ENCODE peak calls at places on chromosomes 13 and 19, in five cellular contexts. One of them, this sample, is unnamed.

GRCh38 chr19:53596056-53596455 is 35.7 kb upstream of the DPRX start:
- DNase-seq in prostate gland: no peak
- DNase-seq in SK-N-MC: no peak
- DNase-seq in GM23338: peak; percentile 73
- DNase-seq in transverse colon: no peak
- DNase-seq in this sample: no peak

GRCh38 chr19:10548746-10549276 is 5.1 kb downstream of the ATG4D start:
- DNase-seq in prostate gland: no peak
- DNase-seq in SK-N-MC: no peak
- DNase-seq in GM23338: no peak
- DNase-seq in transverse colon: no peak
- DNase-seq in this sample: no peak

GRCh38 chr13:23321534-23322241 is 111.8 kb downstream of the SACS start:
- DNase-seq in prostate gland: no peak
- DNase-seq in SK-N-MC: no peak
- DNase-seq in GM23338: no peak
- DNase-seq in transverse colon: peak; percentile 17
- DNase-seq in this sample: no peak

GRCh38 chr19:27824108-27824507 is 1388.8 kb downstream of the UQCRFS1 start:
- DNase-seq in prostate gland: no peak
- DNase-seq in SK-N-MC: no peak
- DNase-seq in GM23338: no peak
- DNase-seq in transverse colon: no peak
- DNase-seq in this sample: no peak

GRCh38 chr13:84137292-84137691 is 255.0 kb upstream of the SLITRK1 start:
- DNase-seq in prostate gland: no peak
- DNase-seq in SK-N-MC: no peak
- DNase-seq in GM23338: no peak
- DNase-seq in transverse colon: peak; percentile 25
- DNase-seq in this sample: no peak

GRCh38 chr19:5025027-5025426 is 56.1 kb downstream of the KDM4B start:
- DNase-seq in prostate gland: no peak
- DNase-seq in SK-N-MC: no peak
- DNase-seq in GM23338: no peak
- DNase-seq in transverse colon: no peak
- DNase-seq in this sample: no peak

GRCh38 chr19:1343026-1343425 is 40.7 kb upstream of the NDUFS7 start:
- DNase-seq in prostate gland: no peak
- DNase-seq in SK-N-MC: no peak
- DNase-seq in GM23338: no peak
- DNase-seq in transverse colon: no peak
- DNase-seq in this sample: no peak

GRCh38 chr13:21747456-21747855 is 76.6 kb downstream of the FGF9 start:
- DNase-seq in prostate gland: no peak
- DNase-seq in SK-N-MC: no peak
- DNase-seq in GM23338: no peak
- DNase-seq in transverse colon: no peak
- DNase-seq in this sample: no peak

GRCh38 chr13:104816716-104817115 is 1718.7 kb downstream of the EFNB2 start:
- DNase-seq in prostate gland: no peak
- DNase-seq in SK-N-MC: no peak
- DNase-seq in GM23338: no peak
- DNase-seq in transverse colon: no peak
- DNase-seq in this sample: no peak

GRCh38 chr13:44333950-44334675 is 39.5 kb upstream of the SERP2 start:
- DNase-seq in prostate gland: no peak
- DNase-seq in SK-N-MC: no peak
- DNase-seq in GM23338: no peak
- DNase-seq in transverse colon: no peak
- DNase-seq in this sample: peak; percentile 89

GRCh38 chr13:79675931-79676658 is 195.1 kb downstream of the NDFIP2 start:
- DNase-seq in prostate gland: no peak
- DNase-seq in SK-N-MC: no peak
- DNase-seq in GM23338: no peak
- DNase-seq in transverse colon: no peak
- DNase-seq in this sample: no peak

GRCh38 chr19:45667620-45668341 is at the start of gene GIPR:
- DNase-seq in prostate gland: no peak
- DNase-seq in SK-N-MC: no peak
- DNase-seq in GM23338: peak; percentile 77
- DNase-seq in transverse colon: peak; percentile 84
- DNase-seq in this sample: no peak

GRCh38 chr19:10603873-10604459 is 16.9 kb upstream of the AP1M2 start:
- DNase-seq in prostate gland: no peak
- DNase-seq in SK-N-MC: peak; percentile 65
- DNase-seq in GM23338: no peak
- DNase-seq in transverse colon: peak; percentile 24
- DNase-seq in this sample: no peak

GRCh38 chr19:29694166-29694565 is 20.9 kb downstream of the C19orf12 start:
- DNase-seq in prostate gland: no peak
- DNase-seq in SK-N-MC: no peak
- DNase-seq in GM23338: no peak
- DNase-seq in transverse colon: no peak
- DNase-seq in this sample: no peak

GRCh38 chr19:30666301-30666803 is 294.2 kb downstream of the ZNF536 start:
- DNase-seq in prostate gland: no peak
- DNase-seq in SK-N-MC: no peak
- DNase-seq in GM23338: peak; percentile 82
- DNase-seq in transverse colon: peak; percentile 46
- DNase-seq in this sample: no peak

GRCh38 chr13:111153977-111154332 is 38.8 kb downstream of the ARHGEF7 start:
- DNase-seq in prostate gland: peak; percentile 23
- DNase-seq in SK-N-MC: no peak
- DNase-seq in GM23338: peak; percentile 66
- DNase-seq in transverse colon: peak; percentile 62
- DNase-seq in this sample: no peak

GRCh38 chr13:41854758-41855157 is 106.2 kb downstream of the VWA8 start:
- DNase-seq in prostate gland: no peak
- DNase-seq in SK-N-MC: no peak
- DNase-seq in GM23338: no peak
- DNase-seq in transverse colon: no peak
- DNase-seq in this sample: no peak

DNA sequence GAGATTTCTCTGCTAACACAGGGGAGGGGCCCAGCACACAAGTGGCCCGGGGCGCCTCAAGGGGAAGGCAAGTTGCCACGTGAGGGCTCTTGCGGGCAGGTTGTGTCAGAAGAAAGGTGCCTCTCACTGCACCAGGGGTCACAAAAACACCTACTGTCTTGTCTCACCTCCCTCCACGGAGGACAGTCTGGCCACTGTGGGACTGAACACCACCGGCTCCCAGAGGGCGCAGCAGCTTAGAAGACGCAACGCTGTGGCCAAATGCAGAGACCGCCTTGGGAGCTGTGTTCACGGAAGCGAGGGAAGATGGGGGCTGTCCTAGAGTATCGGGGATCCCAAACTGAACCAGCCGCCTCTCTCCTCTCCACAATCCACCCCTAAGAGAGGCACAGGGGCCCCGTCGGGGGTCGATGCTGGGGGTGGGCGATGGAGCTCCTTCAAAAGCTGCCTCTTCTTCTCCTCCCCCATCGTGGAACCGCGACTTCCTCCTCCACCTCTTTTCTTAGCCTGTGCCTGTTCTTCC is 177.5 kb downstream of the FOXO1 start:
- DNase-seq in prostate gland: no peak
- DNase-seq in SK-N-MC: no peak
- DNase-seq in GM23338: no peak
- DNase-seq in transverse colon: no peak
- DNase-seq in this sample: no peak
- H3K4me3 ChIP-seq in prostate gland: no peak overlapping the region
- H3K4me3 ChIP-seq in SK-N-MC: no peak overlapping the region
- H3K4me3 ChIP-seq in GM23338: no peak overlapping the region
- H3K4me3 ChIP-seq in transverse colon: no peak overlapping the region
- H3K4me3 ChIP-seq in this sample: no peak overlapping the region

DNA sequence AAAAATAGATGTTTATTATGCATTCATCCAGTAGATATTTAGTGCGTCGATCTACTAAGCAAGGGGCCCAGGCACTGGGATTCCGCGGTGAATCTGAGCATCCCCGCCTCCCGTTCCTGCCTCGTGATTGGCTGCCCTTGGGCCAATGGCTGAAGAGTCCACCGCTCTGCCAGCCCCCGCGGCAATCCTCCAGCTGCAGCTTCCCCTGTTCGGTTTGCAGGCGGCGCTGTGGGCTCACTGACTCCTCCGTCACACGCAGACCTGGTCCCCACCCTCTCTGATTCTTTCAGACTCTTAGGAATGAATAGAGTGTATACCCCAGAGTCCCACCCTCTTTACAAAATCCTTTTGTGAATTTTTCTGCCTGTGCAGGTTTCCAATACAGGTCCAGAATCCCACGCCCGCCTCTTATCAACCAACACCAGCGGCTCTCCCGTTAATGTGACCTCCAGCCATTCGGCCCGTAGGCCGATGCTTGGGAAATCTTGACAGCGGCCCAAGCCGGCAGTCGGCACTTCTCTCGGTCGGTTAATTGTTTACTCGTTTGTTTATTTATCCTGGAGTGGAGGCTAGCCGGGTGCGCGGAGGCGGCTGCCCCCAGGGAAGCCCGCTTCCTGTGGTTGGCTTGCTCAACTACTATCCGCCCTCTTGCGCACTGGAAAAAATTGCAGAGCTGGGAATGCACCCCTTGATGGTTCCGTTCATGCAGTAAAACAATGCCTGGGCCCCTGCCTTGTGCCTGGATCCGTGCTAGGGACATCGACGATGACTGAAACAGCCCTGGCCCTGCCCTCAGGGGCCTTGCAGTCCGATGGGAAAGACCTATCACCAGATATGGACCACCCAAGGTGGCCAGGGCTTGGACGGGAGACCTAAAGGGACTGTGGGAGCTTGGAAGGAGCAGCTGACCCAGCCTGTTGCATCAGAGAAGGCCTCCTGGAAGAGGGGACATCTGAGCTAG is 4.5 kb upstream of the ARHGAP35 start:
- DNase-seq in prostate gland: peak; percentile 96
- DNase-seq in SK-N-MC: peak; percentile 80
- DNase-seq in GM23338: peak; percentile 99
- DNase-seq in transverse colon: peak; percentile 96
- DNase-seq in this sample: peak; percentile 99
- TF ChIP-seq POLR2AphosphoS5 in prostate gland: peak; percentile 85
- TF ChIP-seq POLR2AphosphoS5 in SK-N-MC: no peak
- TF ChIP-seq POLR2AphosphoS5 in GM23338: peak; percentile 43
- TF ChIP-seq POLR2AphosphoS5 in transverse colon: no peak
- TF ChIP-seq POLR2AphosphoS5 in this sample: peak; percentile 64

DNA sequence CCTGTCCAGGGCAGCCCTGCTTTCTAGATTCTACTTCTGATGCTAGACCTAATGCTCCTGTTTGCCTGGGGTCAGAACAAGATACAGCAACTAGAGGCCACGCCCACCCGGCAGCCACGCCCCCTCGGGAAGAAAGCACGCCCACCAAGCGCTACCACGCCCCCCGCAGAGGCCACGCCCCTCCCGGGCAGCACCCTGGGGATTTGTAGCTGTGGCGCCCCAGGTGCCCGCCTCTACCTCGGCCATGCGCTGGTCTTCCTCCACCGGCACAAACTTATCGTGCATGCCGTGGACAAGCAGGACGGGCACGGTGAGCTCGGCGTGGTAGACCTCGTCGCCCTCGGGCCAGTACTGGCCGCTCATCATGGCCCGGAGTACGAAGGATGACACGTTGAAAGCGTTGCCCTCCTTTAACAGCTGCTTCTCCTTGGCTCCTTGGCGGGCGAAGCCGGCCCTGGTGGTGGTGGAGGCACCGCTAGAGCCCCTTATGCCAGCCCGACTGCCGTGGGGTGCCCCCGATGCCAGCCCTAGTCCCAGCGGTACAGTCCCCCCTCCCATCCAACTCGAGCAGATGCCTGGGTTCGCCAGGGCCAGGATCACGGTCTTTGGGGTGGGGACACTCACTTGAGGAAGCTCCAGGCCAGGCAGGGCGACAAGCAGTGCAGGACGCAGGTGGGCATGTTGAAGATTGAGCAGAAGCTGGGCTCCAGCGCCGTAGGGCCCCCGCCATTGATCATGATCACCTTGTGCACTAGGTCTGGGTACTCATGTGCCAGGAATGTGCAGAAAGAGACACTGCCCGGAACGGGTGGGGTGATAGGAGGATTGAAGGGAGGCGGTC is 9.0 kb downstream of the ABHD8 start:
- DNase-seq in prostate gland: no peak
- DNase-seq in SK-N-MC: no peak
- DNase-seq in GM23338: peak; percentile 82
- DNase-seq in transverse colon: peak; percentile 56
- DNase-seq in this sample: peak; percentile 70
- H3K4me3 ChIP-seq in prostate gland: no peak overlapping the region
- H3K4me3 ChIP-seq in SK-N-MC: no peak overlapping the region
- H3K4me3 ChIP-seq in GM23338: peak overlapping the region; percentile 61
- H3K4me3 ChIP-seq in transverse colon: no peak overlapping the region
- H3K4me3 ChIP-seq in this sample: no peak overlapping the region

GRCh38 chr13:71661921-71662320 is 205.1 kb downstream of the DACH1 start:
- DNase-seq in prostate gland: no peak
- DNase-seq in SK-N-MC: no peak
- DNase-seq in GM23338: no peak
- DNase-seq in transverse colon: no peak
- DNase-seq in this sample: no peak
- TF ChIP-seq POLR2AphosphoS5 in prostate gland: no peak
- TF ChIP-seq POLR2AphosphoS5 in SK-N-MC: no peak
- TF ChIP-seq POLR2AphosphoS5 in GM23338: no peak
- TF ChIP-seq POLR2AphosphoS5 in transverse colon: no peak
- TF ChIP-seq POLR2AphosphoS5 in this sample: no peak

GRCh38 chr13:29502391-29503008 is 93.0 kb downstream of the SLC7A1 start:
- DNase-seq in prostate gland: no peak
- DNase-seq in SK-N-MC: no peak
- DNase-seq in GM23338: no peak
- DNase-seq in transverse colon: no peak
- DNase-seq in this sample: no peak
- H3K4me3 ChIP-seq in prostate gland: no peak overlapping the region
- H3K4me3 ChIP-seq in SK-N-MC: peak overlapping the region; percentile 70
- H3K4me3 ChIP-seq in GM23338: no peak overlapping the region
- H3K4me3 ChIP-seq in transverse colon: no peak overlapping the region
- H3K4me3 ChIP-seq in this sample: no peak overlapping the region